ENCODE peak calls at places on chromosome 2, in nine cellular contexts. S is SJCRH30; D is endothelial cell of umbilical vein; Z is posterior cingulate gyrus; U is tibial nerve; P is stimulated activated CD4-positive, alpha-beta T cell treated with anti-CD3 and anti-CD28 coated beads, Interleukin-15, amount 100 ng/mL, for 1 hour; Q is stimulated activated naive CD4-positive, alpha-beta T cell; X is nephron progenitor cell; Y is left cardiac atrium. I is an unnamed sample.

GRCh38 chr2:46384457-46384815 is 87.2 kb downstream of the EPAS1 start:
- DNase-seq in S (no peak), D (no peak), Z (no peak), U (no peak), P (no peak), Q (no peak), X (no peak), Y (no peak), I (no peak)

GRCh38 chr2:36539631-36540030 is 58.3 kb downstream of the FEZ2 start:
- DNase-seq in S (no peak), D (no peak), Z (no peak), U (no peak), P (no peak), Q (no peak), X (no peak), Y (no peak), I (no peak)

GRCh38 chr2:219419331-219420197 is 1.4 kb downstream of the DES start:
- DNase-seq in S (peak; percentile 48), D (no peak), Z (no peak), U (no peak), P (no peak), Q (no peak), X (no peak), Y (no peak), I (no peak)

GRCh38 chr2:164073758-164074094 is 337.9 kb upstream of the FIGN start:
- DNase-seq in S (no peak), D (no peak), Z (no peak), U (no peak), P (no peak), Q (no peak), X (no peak), Y (no peak), I (no peak)

GRCh38 chr2:30145826-30146336 is 926 bp upstream of the YPEL5 start:
- DNase-seq in S (no peak), D (no peak), Z (no peak), U (no peak), P (no peak), Q (no peak), X (no peak), Y (no peak), I (no peak)

GRCh38 chr2:69804416-69804815 is 25.0 kb upstream of the GMCL1 start:
- DNase-seq in S (no peak), D (no peak), Z (no peak), U (no peak), P (no peak), Q (no peak), X (no peak), Y (no peak), I (no peak)

GRCh38 chr2:97739893-97740245 is 26.5 kb downstream of the ZAP70 start:
- DNase-seq in S (no peak), D (no peak), Z (no peak), U (no peak), P (no peak), Q (no peak), X (no peak), Y (no peak), I (no peak)

GRCh38 chr2:236236559-236237450 is 27.4 kb downstream of the ASB18 start:
- DNase-seq in S (no peak), D (peak; percentile 21), Z (no peak), U (no peak), P (no peak), Q (no peak), X (peak; percentile 32), Y (no peak), I (no peak)

GRCh38 chr2:234427081-234428058 is 69.5 kb downstream of the ARL4C start:
- DNase-seq in S (no peak), D (peak; percentile 75), Z (no peak), U (no peak), P (no peak), Q (no peak), X (no peak), Y (no peak), I (no peak)

GRCh38 chr2:117698287-117698686 is 116.2 kb upstream of the DDX18 start:
- DNase-seq in S (no peak), D (no peak), Z (no peak), U (no peak), P (no peak), Q (no peak), X (no peak), Y (no peak), I (no peak)

GRCh38 chr2:152755029-152755428 is 36.6 kb downstream of the ARL6IP6 start:
- DNase-seq in S (no peak), D (no peak), Z (no peak), U (no peak), P (no peak), Q (no peak), X (peak; percentile 56), Y (no peak), I (no peak)

GRCh38 chr2:241950878-241951331 is 81.4 kb downstream of the RTP5 start:
- DNase-seq in S (peak; percentile 80), D (peak; percentile 49), Z (peak; percentile 83), U (peak; percentile 72), P (peak; percentile 58), Q (peak; percentile 21), X (peak; percentile 93), Y (peak; percentile 77), I (peak; percentile 79)

GRCh38 chr2:11867926-11868325 is 121.5 kb downstream of the LPIN1 start:
- DNase-seq in S (no peak), D (no peak), Z (no peak), U (no peak), P (no peak), Q (no peak), X (no peak), Y (no peak), I (no peak)

GRCh38 chr2:156157670-156158069 is 174.9 kb downstream of the NR4A2 start:
- DNase-seq in S (no peak), D (no peak), Z (no peak), U (no peak), P (no peak), Q (no peak), X (no peak), Y (no peak), I (peak; percentile 7)

GRCh38 chr2:54597153-54597827 is 126.2 kb upstream of the EML6 start:
- DNase-seq in S (no peak), D (no peak), Z (no peak), U (no peak), P (no peak), Q (no peak), X (no peak), Y (no peak), I (no peak)

GRCh38 chr2:26281226-26281625 is 36.5 kb downstream of the HADHB start:
- DNase-seq in S (no peak), D (no peak), Z (no peak), U (no peak), P (no peak), Q (no peak), X (no peak), Y (no peak), I (no peak)

GRCh38 chr2:18752022-18752493 is 162.7 kb upstream of the NT5C1B start:
- DNase-seq in S (no peak), D (no peak), Z (no peak), U (no peak), P (no peak), Q (no peak), X (peak; percentile 33), Y (no peak), I (no peak)

GRCh38 chr2:38016177-38016576 is 59.8 kb downstream of the CYP1B1 start:
- DNase-seq in S (no peak), D (no peak), Z (no peak), U (no peak), P (no peak), Q (no peak), X (no peak), Y (no peak), I (no peak)

GRCh38 chr2:172680595-172681176 is 55.0 kb upstream of the RAPGEF4 start:
- DNase-seq in S (no peak), D (peak; percentile 90), Z (no peak), U (no peak), P (no peak), Q (no peak), X (no peak), Y (no peak), I (no peak)

GRCh38 chr2:224630659-224631550 is 45.7 kb upstream of the CUL3 start:
- DNase-seq in S (no peak), D (no peak), Z (no peak), U (no peak), P (no peak), Q (no peak), X (no peak), Y (no peak), I (no peak)

GRCh38 chr2:188701836-188702235 is 272.3 kb upstream of the COL3A1 start:
- DNase-seq in S (no peak), D (peak; percentile 23), Z (no peak), U (no peak), P (no peak), Q (no peak), X (no peak), Y (no peak), I (no peak)